ENCODE peak calls at places on chromosomes 7 and 10, in five cellular contexts. J is NT2/D1, W is GM12878, Z is HepG2, K is H1. M is an unnamed sample.

GRCh38 chr10:99681553-99681952 is 22.2 kb downstream of the ENTPD7 start:
- DNase-seq in W (no peak), J (no peak), Z (no peak), K (no peak), M (no peak)

GRCh38 chr7:2011266-2012043 is 221.3 kb downstream of the MAD1L1 start:
- DNase-seq in K (no peak), Z (no peak), J (no peak), W (no peak), M (no peak)

GRCh38 chr7:132430863-132431822 is 145.1 kb downstream of the PLXNA4 start:
- DNase-seq in K (no peak), W (no peak), J (no peak), Z (no peak), M (peak)

GRCh38 chr10:93821051-93821772 is 63.5 kb downstream of the LGI1 start:
- DNase-seq in Z (peak), W (no peak), J (no peak), K (no peak), M (no peak)

GRCh38 chr10:94183666-94184264 is 179.0 kb downstream of the NOC3L start:
- DNase-seq in K (no peak), Z (no peak), J (no peak), W (no peak), M (no peak)

GRCh38 chr7:90655566-90655965 is 59.4 kb downstream of the CDK14 start:
- DNase-seq in K (no peak), J (no peak), W (no peak), Z (no peak), M (no peak)

GRCh38 chr10:110074986-110075664 is 67.3 kb downstream of the ADD3 start:
- DNase-seq in W (no peak), J (no peak), Z (no peak), K (no peak), M (no peak)

GRCh38 chr7:122544463-122544862 is 154.5 kb downstream of the RNF133 start:
- DNase-seq in K (no peak), J (no peak), Z (no peak), W (peak), M (no peak)

GRCh38 chr10:86023931-86024554 is 342.6 kb downstream of the GRID1 start:
- DNase-seq in W (no peak), Z (no peak), J (no peak), K (no peak), M (no peak)

GRCh38 chr7:155066417-155066950 is 3.6 kb upstream of the HTR5A start:
- DNase-seq in Z (no peak), J (no peak), W (no peak), K (no peak), M (no peak)

GRCh38 chr7:2814682-2815522 is 29.2 kb downstream of the GNA12 start:
- DNase-seq in J (no peak), W (no peak), K (peak), Z (no peak), M (no peak)

GRCh38 chr10:79019961-79020491 is 48.7 kb upstream of the ZMIZ1 start:
- DNase-seq in K (no peak), Z (peak), J (no peak), W (no peak), M (no peak)

GRCh38 chr7:74224511-74224832 is 14.7 kb downstream of the LAT2 start:
- DNase-seq in K (no peak), J (no peak), Z (no peak), W (no peak), M (no peak)

GRCh38 chr10:35268791-35269257 is 67.5 kb upstream of the CCNY start:
- DNase-seq in J (no peak), W (no peak), K (no peak), Z (no peak), M (no peak)

GRCh38 chr7:35374858-35375257 is 121.0 kb upstream of the TBX20 start:
- DNase-seq in W (no peak), J (no peak), K (no peak), Z (no peak), M (no peak)

GRCh38 chr7:106080307-106080987 is 31.7 kb downstream of the SYPL1 start:
- DNase-seq in J (no peak), K (no peak), W (no peak), Z (no peak), M (no peak)

GRCh38 chr10:72889391-72889831 is 4.1 kb upstream of the OIT3 start:
- DNase-seq in Z (no peak), J (no peak), W (no peak), K (no peak), M (no peak)

GRCh38 chr10:96973809-96974208 is 141.7 kb downstream of the LCOR start:
- DNase-seq in Z (peak), K (no peak), W (no peak), J (no peak), M (no peak)

GRCh38 chr10:4359003-4359402 is 467.0 kb upstream of the AKR1E2 start:
- DNase-seq in K (no peak), W (no peak), J (no peak), Z (no peak), M (peak)

GRCh38 chr7:131224996-131225395 is 102.7 kb upstream of the MKLN1 start:
- DNase-seq in W (no peak), J (no peak), Z (no peak), K (no peak), M (no peak)

GRCh38 chr7:157873664-157874063 is 536.9 kb downstream of the DNAJB6 start:
- DNase-seq in K (no peak), W (no peak), Z (no peak), J (no peak), M (no peak)

GRCh38 chr7:750111-750905 is 23.2 kb upstream of the PRKAR1B start:
- DNase-seq in K (no peak), W (no peak), J (no peak), Z (no peak), M (no peak)

GRCh38 chr7:153522261-153522660 is 529.9 kb upstream of the DPP6 start:
- DNase-seq in J (no peak), Z (no peak), K (no peak), W (no peak), M (no peak)

GRCh38 chr10:78062296-78062695 is 28.6 kb downstream of the RPS24 start:
- DNase-seq in W (no peak), Z (no peak), K (no peak), J (no peak), M (no peak)

GRCh38 chr10:119503821-119504220 is 38.7 kb downstream of the RGS10 start:
- DNase-seq in J (no peak), K (no peak), Z (no peak), W (no peak), M (no peak)

GRCh38 chr10:130767116-130767730 is 544.3 kb downstream of the TCERG1L start:
- DNase-seq in K (no peak), W (no peak), Z (no peak), J (no peak), M (no peak)

GRCh38 chr7:3156508-3156907 is 112.8 kb upstream of the CARD11 start:
- DNase-seq in W (no peak), Z (no peak), K (no peak), J (no peak), M (no peak)

GRCh38 chr7:19558527-19558926 is 150.3 kb downstream of the POLR1F start:
- DNase-seq in Z (no peak), J (no peak), K (no peak), W (no peak), M (no peak)

GRCh38 chr7:158664406-158664805 is 40.2 kb downstream of the NCAPG2 start:
- DNase-seq in J (no peak), K (no peak), W (no peak), Z (no peak), M (no peak)

GRCh38 chr7:89023902-89024301 is 228.4 kb upstream of the TEX47 start:
- DNase-seq in Z (no peak), K (no peak), J (no peak), W (no peak), M (no peak)

GRCh38 chr10:27822286-27822685 is 76.7 kb upstream of the MKX start:
- DNase-seq in K (no peak), W (no peak), J (no peak), Z (no peak), M (no peak)

GRCh38 chr7:126778101-126778500 is 474.6 kb downstream of the GRM8 start:
- DNase-seq in K (no peak), J (peak), Z (no peak), W (no peak), M (no peak)

GRCh38 chr10:123301077-123301875 is 147.1 kb downstream of the BUB3 start:
- DNase-seq in Z (no peak), W (no peak), J (no peak), K (no peak), M (peak)

GRCh38 chr7:3065724-3066143 is 22.1 kb upstream of the CARD11 start:
- DNase-seq in Z (peak), K (peak), J (peak), W (no peak), M (peak)

GRCh38 chr10:48604408-48605263 is at the start of gene ARHGAP22:
- DNase-seq in K (no peak), W (no peak), J (no peak), Z (no peak), M (peak)

GRCh38 chr7:116236020-116236630 is 25.8 kb downstream of the TES start:
- DNase-seq in Z (peak), W (no peak), K (no peak), J (no peak), M (no peak)

DNA sequence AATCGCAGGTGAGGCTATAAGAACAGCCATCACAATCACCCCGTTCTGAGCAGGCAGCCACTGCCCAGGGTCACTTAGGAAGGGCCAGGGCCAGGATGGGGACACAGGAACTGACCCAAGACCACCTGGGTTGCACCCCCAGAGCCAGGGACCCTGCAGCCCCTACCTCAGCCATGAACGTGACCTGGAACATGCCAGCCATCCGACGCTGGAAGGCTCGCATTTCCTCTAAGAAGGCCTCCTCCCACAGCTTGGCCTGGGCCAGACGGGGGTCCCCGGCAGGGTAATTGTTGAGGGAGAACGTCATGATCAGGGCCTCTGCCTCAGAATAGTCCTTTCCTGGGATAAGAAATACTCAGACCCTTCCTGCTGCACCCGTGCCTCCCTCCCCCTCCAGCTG is 5.0 kb downstream of the NPC1L1 start:
- DNase-seq in W (no peak), K (no peak), Z (no peak), J (no peak), M (no peak)
- TF ChIP-seq SUZ12 in W (no peak), K (no peak), Z (no peak), J (no peak), M (no peak)

GRCh38 chr7:128189231-128189930 is 51.7 kb upstream of the LEP start:
- DNase-seq in W (no peak), Z (no peak), K (no peak), J (no peak), M (no peak)

GRCh38 chr7:128192497-128193142 is 48.5 kb upstream of the LEP start:
- DNase-seq in K (no peak), J (no peak), Z (no peak), W (no peak), M (no peak)

GRCh38 chr7:128191136-128191844 is 49.8 kb upstream of the LEP start:
- DNase-seq in J (no peak), Z (no peak), K (no peak), W (no peak), M (no peak)

GRCh38 chr7:128190051-128190640 is 50.9 kb upstream of the LEP start:
- DNase-seq in W (no peak), K (no peak), J (no peak), Z (no peak), M (no peak)

GRCh38 chr7:128188396-128189230 is 52.5 kb upstream of the LEP start:
- DNase-seq in J (no peak), W (no peak), K (no peak), Z (no peak), M (no peak)
- TF ChIP-seq SUZ12 in J (no peak), W (no peak), K (no peak), Z (no peak), M (no peak)

DNA sequence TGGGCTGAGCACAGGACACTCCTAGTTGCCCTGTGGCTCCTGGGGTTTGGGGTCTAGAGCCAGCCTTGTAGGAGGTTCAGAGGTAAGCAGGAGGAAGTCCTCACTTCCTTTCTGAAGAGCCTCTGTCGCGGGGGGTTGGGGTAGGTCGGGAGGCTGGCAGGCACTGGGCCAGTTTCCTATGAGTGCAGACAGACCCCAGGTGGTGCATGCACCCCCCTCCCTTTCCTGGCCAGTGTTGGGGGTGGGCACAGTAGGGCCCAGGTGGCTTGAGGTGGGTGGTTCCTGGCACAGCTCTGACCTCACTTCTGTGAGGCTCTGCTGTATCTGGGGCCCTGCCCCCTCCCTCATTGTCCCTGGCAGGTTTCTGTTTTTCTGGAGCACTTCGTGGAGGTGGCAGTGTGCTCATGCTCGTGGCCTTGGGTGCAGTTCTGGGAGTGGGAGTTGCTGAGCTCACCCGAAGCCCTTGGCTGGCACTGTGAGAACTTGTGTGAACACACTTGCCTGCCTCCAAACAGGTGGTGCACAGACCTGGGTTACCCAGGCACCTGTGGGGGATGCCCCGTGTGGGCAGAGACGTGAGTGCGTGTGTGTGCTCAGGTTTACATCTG is 1.8 kb downstream of the PALD1 start:
- DNase-seq in W (no peak), K (no peak), J (no peak), Z (no peak), M (no peak)
- TF ChIP-seq SUZ12 in W (no peak), K (no peak), J (no peak), Z (no peak), M (no peak)

GRCh38 chr10:91636892-91637291 is 4.0 kb upstream of the PPP1R3C start:
- DNase-seq in W (no peak), Z (no peak), J (no peak), K (no peak), M (no peak)

GRCh38 chr10:91634898-91635297 is 2.0 kb upstream of the PPP1R3C start:
- DNase-seq in K (no peak), Z (no peak), J (no peak), W (no peak), M (no peak)

GRCh38 chr10:91634246-91634645 is 1.4 kb upstream of the PPP1R3C start:
- DNase-seq in K (no peak), Z (no peak), J (no peak), W (no peak), M (no peak)

GRCh38 chr10:91632671-91633550 is at the start of gene PPP1R3C:
- DNase-seq in W (no peak), K (peak), J (peak), Z (peak), M (no peak)

GRCh38 chr10:91635401-91636400 is 2.8 kb upstream of the PPP1R3C start:
- DNase-seq in J (peak), Z (peak), W (no peak), K (no peak), M (peak)
- TF ChIP-seq SUZ12 in J (no peak), Z (no peak), W (no peak), K (no peak), M (no peak)

GRCh38 chr7:66776800-66777468 is 36.4 kb downstream of the RABGEF1 start:
- DNase-seq in W (no peak), Z (peak), J (no peak), K (no peak), M (no peak)

GRCh38 chr7:66781408-66782090 is 41.0 kb downstream of the RABGEF1 start:
- DNase-seq in K (no peak), W (no peak), J (no peak), Z (peak), M (no peak)

GRCh38 chr7:66778201-66778600 is 37.7 kb downstream of the RABGEF1 start:
- DNase-seq in Z (no peak), J (no peak), W (no peak), K (no peak), M (no peak)

GRCh38 chr7:66779669-66780408 is 39.3 kb downstream of the RABGEF1 start:
- DNase-seq in W (no peak), Z (peak), K (no peak), J (no peak), M (no peak)
- TF ChIP-seq SUZ12 in W (no peak), Z (no peak), K (no peak), J (no peak), M (no peak)

GRCh38 chr10:88467835-88468485 is 115.2 kb downstream of the RNLS start:
- DNase-seq in Z (no peak), J (no peak), W (no peak), K (no peak), M (no peak)
- TF ChIP-seq SUZ12 in Z (no peak), J (no peak), W (no peak), K (no peak), M (no peak)

DNA sequence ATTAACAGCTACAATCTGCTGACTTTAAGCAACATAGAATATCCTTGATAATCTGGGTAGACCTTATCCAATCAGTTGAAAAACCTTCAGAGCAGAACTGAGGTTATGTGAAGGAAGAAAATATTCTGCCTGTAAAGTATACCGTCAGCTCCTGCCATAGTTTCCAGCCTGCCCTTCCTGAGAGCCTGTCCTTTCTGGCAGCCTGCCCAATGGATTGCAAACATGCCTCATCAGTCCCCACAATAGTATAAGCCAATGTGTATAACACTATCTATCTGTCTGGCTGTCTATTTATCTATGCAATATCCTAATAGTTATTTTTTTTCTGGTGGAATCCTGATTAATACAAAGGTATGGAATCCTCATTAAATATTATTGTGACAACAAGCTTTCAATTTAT is 489.2 kb upstream of the KCND2 start:
- DNase-seq in Z (no peak), J (no peak), W (no peak), K (no peak), M (no peak)
- TF ChIP-seq SUZ12 in Z (no peak), J (no peak), W (no peak), K (no peak), M (no peak)

DNA sequence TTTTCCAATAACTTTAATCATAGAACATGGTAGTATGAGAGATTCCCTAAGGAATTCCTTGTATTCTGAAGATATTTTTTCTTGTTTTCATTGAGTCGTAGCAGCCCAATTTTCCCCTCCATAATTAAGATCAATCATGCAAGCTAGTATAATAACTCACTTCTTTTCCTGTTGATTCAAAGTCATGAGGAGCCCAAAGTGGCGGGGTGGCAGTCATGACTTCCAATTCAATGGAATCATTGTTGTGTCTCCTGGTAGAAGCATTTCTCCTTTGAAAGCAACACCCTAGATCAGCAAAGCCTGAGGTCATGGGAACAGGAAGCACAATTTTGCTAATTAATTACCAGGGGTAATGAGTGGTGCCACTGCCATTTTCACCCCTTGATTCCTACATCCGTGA is 77.6 kb upstream of the MAGI2 start:
- DNase-seq in J (no peak), W (no peak), Z (no peak), K (no peak), M (no peak)
- TF ChIP-seq SUZ12 in J (no peak), W (no peak), Z (no peak), K (no peak), M (no peak)